ENCODE peak calls at places on chromosomes 13 and 19, in ten cellular contexts. X is upper lobe of left lung, G is heart right ventricle, E is HTR-8/SVneo, B is NCI-H2107, C is psoas muscle, L is T follicular helper cell, V is activated T-cell treated with anti-CD3 and anti-CD28 coated beads for 1 hour, U is iPS-NIHi11, O is T-helper 2 cell. Q is an unnamed sample.
A peak's percentile ranks its signal among the peaks of the same experiment; 100 is the strongest.

GRCh38 chr19:7515471-7516226 is at the start of gene ZNF358:
- DNase-seq in X (peak; percentile 95), O (peak; percentile 65), C (peak; percentile 81), G (peak; percentile 70), L (no peak), V (no peak), E (peak; percentile 88), B (no peak), U (peak; percentile 98), Q (no peak)

GRCh38 chr13:41268764-41269163 is 5.4 kb upstream of the MTRF1 start:
- DNase-seq in U (no peak), G (no peak), B (no peak), O (peak; percentile 58), X (no peak), V (no peak), E (no peak), L (no peak), C (no peak), Q (no peak)

GRCh38 chr19:31313291-31314030 is 35.8 kb downstream of the TSHZ3 start:
- DNase-seq in E (no peak), C (no peak), V (no peak), B (no peak), O (no peak), U (no peak), L (no peak), G (no peak), X (peak; percentile 40), Q (no peak)

GRCh38 chr13:96982672-96983071 is 11.6 kb downstream of the OXGR1 start:
- DNase-seq in G (peak; percentile 22), L (no peak), C (no peak), B (no peak), U (no peak), X (no peak), O (no peak), V (no peak), E (no peak), Q (no peak)

GRCh38 chr13:40288259-40288658 is 378.2 kb downstream of the FOXO1 start:
- DNase-seq in V (no peak), O (no peak), B (no peak), X (no peak), G (no peak), L (no peak), C (no peak), U (no peak), E (no peak), Q (no peak)

GRCh38 chr13:48562296-48563066 is 29.6 kb upstream of the RCBTB2 start:
- DNase-seq in X (no peak), U (no peak), B (no peak), G (no peak), L (peak; percentile 55), O (peak; percentile 100), V (peak; percentile 20), C (no peak), E (no peak), Q (peak; percentile 43)

GRCh38 chr19:23002690-23003422 is at the start of gene ZNF728:
- DNase-seq in L (no peak), G (peak; percentile 85), V (no peak), E (no peak), X (peak; percentile 63), U (no peak), O (no peak), B (no peak), C (peak; percentile 75), Q (no peak)

GRCh38 chr19:13946414-13946813 is 5.9 kb upstream of the DCAF15 start:
- DNase-seq in E (no peak), B (no peak), C (no peak), O (no peak), L (no peak), G (no peak), X (no peak), V (no peak), U (no peak), Q (no peak)

GRCh38 chr13:23561261-23561660 is 9.0 kb upstream of the TNFRSF19 start:
- DNase-seq in O (no peak), V (no peak), X (no peak), B (no peak), G (no peak), E (no peak), L (no peak), U (no peak), C (no peak), Q (no peak)

GRCh38 chr19:36652958-36653357 is 13.7 kb downstream of the ZNF461 start:
- DNase-seq in E (no peak), C (no peak), G (no peak), V (no peak), B (no peak), L (no peak), U (no peak), X (no peak), O (no peak), Q (no peak)

GRCh38 chr13:28140433-28141125 is 2.2 kb downstream of the PAN3 start:
- DNase-seq in U (no peak), V (no peak), O (no peak), B (no peak), C (no peak), X (no peak), G (no peak), E (no peak), L (no peak), Q (no peak)

GRCh38 chr19:29805026-29805925 is 6.5 kb upstream of the CCNE1 start:
- DNase-seq in B (no peak), X (no peak), E (no peak), U (no peak), V (no peak), C (peak; percentile 23), L (no peak), O (no peak), G (no peak), Q (no peak)

GRCh38 chr19:39413903-39414608 is 1.6 kb downstream of the PLEKHG2 start:
- DNase-seq in B (no peak), G (no peak), L (no peak), E (no peak), U (no peak), O (peak; percentile 23), C (no peak), V (no peak), X (peak; percentile 83), Q (no peak)

GRCh38 chr19:19113040-19113541 is 25.2 kb downstream of the TMEM161A start:
- DNase-seq in U (peak; percentile 52), V (no peak), L (no peak), B (no peak), O (peak; percentile 24), X (no peak), G (no peak), E (peak; percentile 37), C (no peak), Q (no peak)

GRCh38 chr13:109744512-109745051 is 41.8 kb downstream of the IRS2 start:
- DNase-seq in E (no peak), V (no peak), C (peak; percentile 32), L (no peak), G (peak; percentile 59), B (no peak), O (no peak), X (peak; percentile 67), U (no peak), Q (no peak)

GRCh38 chr13:104694397-104694796 is 1628.2 kb upstream of the SLC10A2 start:
- DNase-seq in O (no peak), B (no peak), C (no peak), X (no peak), L (no peak), V (no peak), G (no peak), E (no peak), U (no peak), Q (no peak)

GRCh38 chr19:42255766-42256750 is 1.1 kb upstream of the ERF start:
- DNase-seq in U (no peak), C (no peak), X (peak; percentile 84), O (no peak), L (no peak), G (peak; percentile 83), E (no peak), V (no peak), B (peak; percentile 30), Q (no peak)

GRCh38 chr19:6564393-6564792 is 26.6 kb downstream of the CD70 start:
- DNase-seq in U (peak; percentile 47), E (no peak), X (no peak), V (no peak), O (peak; percentile 53), L (no peak), B (no peak), C (no peak), G (no peak), Q (no peak)

GRCh38 chr19:33159893-33160292 is 28.0 kb downstream of the WDR88 start:
- DNase-seq in V (no peak), X (no peak), G (no peak), L (no peak), B (no peak), O (no peak), U (no peak), E (no peak), C (no peak), Q (no peak)

GRCh38 chr13:109494955-109495354 is 291.4 kb downstream of the IRS2 start:
- DNase-seq in U (no peak), E (peak; percentile 33), L (no peak), G (no peak), V (no peak), O (no peak), X (no peak), C (no peak), B (no peak), Q (no peak)

GRCh38 chr13:44819245-44819644 is 170.0 kb downstream of the NUFIP1 start:
- DNase-seq in C (no peak), V (no peak), E (peak; percentile 31), L (no peak), U (no peak), B (no peak), X (no peak), O (peak; percentile 50), G (no peak), Q (no peak)

GRCh38 chr19:49447485-49448431 is 3.9 kb downstream of the PIH1D1 start:
- DNase-seq in O (peak; percentile 26), V (no peak), G (no peak), U (peak; percentile 50), B (no peak), L (no peak), C (peak; percentile 60), X (no peak), E (no peak), Q (no peak)

GRCh38 chr13:111406636-111407035 is 86.2 kb downstream of the TEX29 start:
- DNase-seq in B (no peak), C (no peak), G (no peak), V (no peak), X (no peak), U (no peak), L (no peak), E (no peak), O (no peak), Q (no peak)

GRCh38 chr13:45228002-45228401 is 27.2 kb upstream of the KCTD4 start:
- DNase-seq in U (no peak), O (no peak), B (no peak), V (no peak), L (no peak), X (no peak), C (no peak), G (no peak), E (no peak), Q (no peak)

GRCh38 chr13:20118268-20119140 is 42.3 kb downstream of the GJA3 start:
- DNase-seq in L (no peak), V (peak; percentile 44), U (peak; percentile 63), C (peak; percentile 56), O (peak; percentile 36), G (peak; percentile 62), E (no peak), B (no peak), X (peak; percentile 89), Q (peak; percentile 26)

GRCh38 chr19:4086336-4086953 is 19.7 kb upstream of the ZBTB7A start:
- DNase-seq in V (no peak), C (no peak), B (no peak), X (no peak), O (no peak), L (no peak), G (no peak), U (no peak), E (no peak), Q (no peak)

GRCh38 chr19:14536926-14537692 is 7.7 kb downstream of the TECR start:
- DNase-seq in B (no peak), X (peak; percentile 86), O (peak; percentile 74), C (peak; percentile 46), E (no peak), U (peak; percentile 90), G (peak; percentile 83), L (no peak), V (no peak), Q (no peak)

GRCh38 chr13:44237276-44237767 is 136.3 kb upstream of the SERP2 start:
- DNase-seq in E (peak; percentile 18), U (no peak), O (peak; percentile 12), L (no peak), V (no peak), X (no peak), C (peak; percentile 56), G (peak; percentile 90), B (no peak), Q (no peak)

Q was measured in activated T-helper 1 cell treated with Interleukin-2 at 50 U/mL for 16 hours.